ENCODE peak calls at places on chromosomes 13 and 19, in seven cellular contexts. One of them, this sample, is unnamed.

GRCh38 chr19:28299649-28300048 is 913.3 kb downstream of the UQCRFS1 start:
- DNase-seq in neuronal stem cell: no peak
- DNase-seq in H9: no peak
- DNase-seq in H1: no peak
- DNase-seq in IMR-90: no peak
- DNase-seq in trophoblast cell: no peak
- DNase-seq in mesenchymal stem cell: no peak
- DNase-seq in this sample: no peak

GRCh38 chr13:109163052-109163413 is 533.6 kb downstream of the MYO16 start:
- DNase-seq in neuronal stem cell: no peak
- DNase-seq in H9: no peak
- DNase-seq in H1: no peak
- DNase-seq in IMR-90: no peak
- DNase-seq in trophoblast cell: peak; percentile 29
- DNase-seq in mesenchymal stem cell: no peak
- DNase-seq in this sample: peak; percentile 28

GRCh38 chr19:16074488-16075365 is 1.6 kb upstream of the TPM4 start:
- DNase-seq in neuronal stem cell: no peak
- DNase-seq in H9: no peak
- DNase-seq in H1: no peak
- DNase-seq in IMR-90: no peak
- DNase-seq in trophoblast cell: peak; percentile 55
- DNase-seq in mesenchymal stem cell: no peak
- DNase-seq in this sample: no peak

GRCh38 chr13:41145136-41145908 is 12.7 kb upstream of the KBTBD6 start:
- DNase-seq in neuronal stem cell: no peak
- DNase-seq in H9: no peak
- DNase-seq in H1: no peak
- DNase-seq in IMR-90: peak; percentile 74
- DNase-seq in trophoblast cell: peak; percentile 94
- DNase-seq in mesenchymal stem cell: no peak
- DNase-seq in this sample: no peak

GRCh38 chr19:38375748-38376147 is 1.4 kb downstream of the PSMD8 start:
- DNase-seq in neuronal stem cell: no peak
- DNase-seq in H9: no peak
- DNase-seq in H1: no peak
- DNase-seq in IMR-90: peak; percentile 20
- DNase-seq in trophoblast cell: no peak
- DNase-seq in mesenchymal stem cell: peak; percentile 73
- DNase-seq in this sample: no peak

GRCh38 chr19:51501594-51502263 is at the start of gene SIGLEC12:
- DNase-seq in neuronal stem cell: no peak
- DNase-seq in H9: no peak
- DNase-seq in H1: no peak
- DNase-seq in IMR-90: no peak
- DNase-seq in trophoblast cell: no peak
- DNase-seq in mesenchymal stem cell: no peak
- DNase-seq in this sample: no peak

GRCh38 chr13:76852991-76853390 is 33.2 kb downstream of the KCTD12 start:
- DNase-seq in neuronal stem cell: no peak
- DNase-seq in H9: no peak
- DNase-seq in H1: no peak
- DNase-seq in IMR-90: peak; percentile 59
- DNase-seq in trophoblast cell: peak; percentile 35
- DNase-seq in mesenchymal stem cell: peak; percentile 40
- DNase-seq in this sample: no peak

GRCh38 chr19:36417752-36418286 is 625 bp downstream of the ZFP82 start:
- DNase-seq in neuronal stem cell: no peak
- DNase-seq in H9: peak; percentile 44
- DNase-seq in H1: no peak
- DNase-seq in IMR-90: no peak
- DNase-seq in trophoblast cell: peak; percentile 21
- DNase-seq in mesenchymal stem cell: no peak
- DNase-seq in this sample: peak; percentile 56

GRCh38 chr19:35168261-35168660 is 13.7 kb downstream of the FXYD5 start:
- DNase-seq in neuronal stem cell: no peak
- DNase-seq in H9: peak; percentile 19
- DNase-seq in H1: no peak
- DNase-seq in IMR-90: no peak
- DNase-seq in trophoblast cell: peak; percentile 66
- DNase-seq in mesenchymal stem cell: no peak
- DNase-seq in this sample: no peak

GRCh38 chr19:4624733-4625362 is 14.5 kb upstream of the TNFAIP8L1 start:
- DNase-seq in neuronal stem cell: no peak
- DNase-seq in H9: peak; percentile 87
- DNase-seq in H1: no peak
- DNase-seq in IMR-90: peak; percentile 32
- DNase-seq in trophoblast cell: peak; percentile 40
- DNase-seq in mesenchymal stem cell: no peak
- DNase-seq in this sample: peak; percentile 82

GRCh38 chr13:20664304-20664703 is 39.2 kb upstream of the IL17D start:
- DNase-seq in neuronal stem cell: no peak
- DNase-seq in H9: no peak
- DNase-seq in H1: no peak
- DNase-seq in IMR-90: no peak
- DNase-seq in trophoblast cell: no peak
- DNase-seq in mesenchymal stem cell: no peak
- DNase-seq in this sample: no peak

GRCh38 chr19:35297515-35297848 is 5.5 kb downstream of the MAG start:
- DNase-seq in neuronal stem cell: no peak
- DNase-seq in H9: no peak
- DNase-seq in H1: no peak
- DNase-seq in IMR-90: no peak
- DNase-seq in trophoblast cell: no peak
- DNase-seq in mesenchymal stem cell: no peak
- DNase-seq in this sample: no peak

GRCh38 chr19:3136684-3137055 is 837 bp downstream of the GNA15 start:
- DNase-seq in neuronal stem cell: no peak
- DNase-seq in H9: no peak
- DNase-seq in H1: no peak
- DNase-seq in IMR-90: no peak
- DNase-seq in trophoblast cell: peak; percentile 82
- DNase-seq in mesenchymal stem cell: no peak
- DNase-seq in this sample: no peak

GRCh38 chr19:20359933-20360720 is 193.1 kb downstream of the ZNF486 start:
- DNase-seq in neuronal stem cell: no peak
- DNase-seq in H9: peak; percentile 64
- DNase-seq in H1: no peak
- DNase-seq in IMR-90: no peak
- DNase-seq in trophoblast cell: peak; percentile 41
- DNase-seq in mesenchymal stem cell: no peak
- DNase-seq in this sample: peak; percentile 79

GRCh38 chr13:114151565-114152284 is 19.3 kb upstream of the RASA3 start:
- DNase-seq in neuronal stem cell: no peak
- DNase-seq in H9: no peak
- DNase-seq in H1: no peak
- DNase-seq in IMR-90: no peak
- DNase-seq in trophoblast cell: no peak
- DNase-seq in mesenchymal stem cell: no peak
- DNase-seq in this sample: no peak

GRCh38 chr13:51542358-51542972 is 41.8 kb upstream of the WDFY2 start:
- DNase-seq in neuronal stem cell: no peak
- DNase-seq in H9: no peak
- DNase-seq in H1: no peak
- DNase-seq in IMR-90: peak; percentile 32
- DNase-seq in trophoblast cell: no peak
- DNase-seq in mesenchymal stem cell: peak; percentile 35
- DNase-seq in this sample: peak; percentile 25

GRCh38 chr19:55118401-55118991 is 1.1 kb upstream of the PPP1R12C start:
- DNase-seq in neuronal stem cell: peak; percentile 75
- DNase-seq in H9: peak; percentile 94
- DNase-seq in H1: peak; percentile 73
- DNase-seq in IMR-90: no peak
- DNase-seq in trophoblast cell: no peak
- DNase-seq in mesenchymal stem cell: no peak
- DNase-seq in this sample: peak; percentile 95

GRCh38 chr13:36323951-36324566 is 22.1 kb downstream of the SPART start:
- DNase-seq in neuronal stem cell: no peak
- DNase-seq in H9: no peak
- DNase-seq in H1: no peak
- DNase-seq in IMR-90: peak; percentile 52
- DNase-seq in trophoblast cell: peak; percentile 98
- DNase-seq in mesenchymal stem cell: peak; percentile 92
- DNase-seq in this sample: peak; percentile 94

GRCh38 chr13:20525144-20525600 is 485 bp downstream of the CRYL1 start:
- DNase-seq in neuronal stem cell: peak; percentile 11
- DNase-seq in H9: peak; percentile 61
- DNase-seq in H1: no peak
- DNase-seq in IMR-90: no peak
- DNase-seq in trophoblast cell: peak; percentile 52
- DNase-seq in mesenchymal stem cell: peak; percentile 20
- DNase-seq in this sample: peak; percentile 23

DNA sequence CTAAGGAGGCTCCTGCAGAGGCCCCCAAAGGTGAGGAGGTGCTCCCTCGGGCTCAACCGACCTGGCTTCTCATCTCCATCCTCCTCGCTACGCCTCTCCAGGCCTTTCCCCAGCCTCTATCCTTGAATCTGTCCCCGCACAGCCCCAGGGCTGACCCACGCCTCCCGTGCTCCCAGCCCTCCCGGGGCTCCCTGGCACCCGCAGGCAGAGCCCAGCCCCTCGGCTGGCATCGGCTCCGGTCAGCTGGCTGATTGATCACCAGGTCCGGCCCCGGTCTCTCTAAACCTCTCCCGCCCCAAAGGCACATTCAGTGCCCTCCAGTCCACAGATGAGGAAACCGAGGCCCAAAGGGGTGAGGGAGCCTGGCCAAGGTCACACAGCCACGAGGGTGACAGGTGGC is 2.5 kb downstream of the MYBPC2 start:
- DNase-seq in neuronal stem cell: no peak
- DNase-seq in H9: no peak
- DNase-seq in H1: no peak
- DNase-seq in IMR-90: no peak
- DNase-seq in trophoblast cell: no peak
- DNase-seq in mesenchymal stem cell: no peak
- DNase-seq in this sample: no peak
- H3K4ac ChIP-seq in neuronal stem cell: no peak overlapping the region
- H3K4ac ChIP-seq in H9: no peak overlapping the region
- H3K4ac ChIP-seq in H1: no peak overlapping the region
- H3K4ac ChIP-seq in IMR-90: no peak overlapping the region
- H3K4ac ChIP-seq in trophoblast cell: no peak overlapping the region
- H3K4ac ChIP-seq in mesenchymal stem cell: no peak overlapping the region
- H3K4ac ChIP-seq in this sample: no peak overlapping the region

GRCh38 chr13:79404361-79404760 is 1.7 kb downstream of the RBM26 start:
- DNase-seq in neuronal stem cell: no peak
- DNase-seq in H9: no peak
- DNase-seq in H1: no peak
- DNase-seq in IMR-90: no peak
- DNase-seq in trophoblast cell: no peak
- DNase-seq in mesenchymal stem cell: no peak
- DNase-seq in this sample: no peak

GRCh38 chr13:79405831-79406596 is at the start of gene RBM26:
- DNase-seq in neuronal stem cell: peak; percentile 97
- DNase-seq in H9: peak; percentile 93
- DNase-seq in H1: peak; percentile 82
- DNase-seq in IMR-90: peak; percentile 94
- DNase-seq in trophoblast cell: peak; percentile 99
- DNase-seq in mesenchymal stem cell: peak; percentile 96
- DNase-seq in this sample: peak; percentile 98

GRCh38 chr13:79406597-79406908 is 498 bp upstream of the RBM26 start:
- DNase-seq in neuronal stem cell: no peak
- DNase-seq in H9: no peak
- DNase-seq in H1: no peak
- DNase-seq in IMR-90: no peak
- DNase-seq in trophoblast cell: no peak
- DNase-seq in mesenchymal stem cell: no peak
- DNase-seq in this sample: no peak

GRCh38 chr13:79405501-79405830 is 589 bp downstream of the RBM26 start:
- DNase-seq in neuronal stem cell: no peak
- DNase-seq in H9: peak; percentile 34
- DNase-seq in H1: no peak
- DNase-seq in IMR-90: no peak
- DNase-seq in trophoblast cell: no peak
- DNase-seq in mesenchymal stem cell: peak; percentile 54
- DNase-seq in this sample: peak; percentile 50

DNA sequence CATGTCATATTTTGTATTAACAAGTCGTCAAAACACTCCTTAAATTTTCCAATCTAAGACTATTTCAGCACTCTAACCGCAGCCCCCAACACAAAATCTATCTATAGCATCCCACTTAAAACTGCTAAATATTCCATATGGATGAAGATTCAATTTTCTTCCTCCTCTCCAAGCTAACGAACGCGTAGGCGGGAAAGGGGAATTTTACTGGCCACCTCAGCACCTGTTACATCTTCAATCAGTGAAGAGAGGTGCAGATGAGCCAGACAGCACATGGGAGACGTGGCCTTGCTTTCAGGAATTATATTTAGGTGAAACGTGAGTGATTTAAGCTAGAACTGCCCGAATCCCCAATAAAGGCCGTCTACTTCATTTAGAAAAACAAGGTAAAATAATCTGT is 1.1 kb downstream of the RBM26 start:
- DNase-seq in neuronal stem cell: no peak
- DNase-seq in H9: no peak
- DNase-seq in H1: no peak
- DNase-seq in IMR-90: no peak
- DNase-seq in trophoblast cell: no peak
- DNase-seq in mesenchymal stem cell: no peak
- DNase-seq in this sample: no peak
- H2AK5ac ChIP-seq in neuronal stem cell: no peak overlapping the region
- H2AK5ac ChIP-seq in H9: no peak overlapping the region
- H2AK5ac ChIP-seq in H1: no peak overlapping the region
- H2AK5ac ChIP-seq in IMR-90: peak overlapping the region; percentile 52
- H2AK5ac ChIP-seq in trophoblast cell: no peak overlapping the region
- H2AK5ac ChIP-seq in mesenchymal stem cell: no peak overlapping the region
- H2AK5ac ChIP-seq in this sample: no peak overlapping the region

DNA sequence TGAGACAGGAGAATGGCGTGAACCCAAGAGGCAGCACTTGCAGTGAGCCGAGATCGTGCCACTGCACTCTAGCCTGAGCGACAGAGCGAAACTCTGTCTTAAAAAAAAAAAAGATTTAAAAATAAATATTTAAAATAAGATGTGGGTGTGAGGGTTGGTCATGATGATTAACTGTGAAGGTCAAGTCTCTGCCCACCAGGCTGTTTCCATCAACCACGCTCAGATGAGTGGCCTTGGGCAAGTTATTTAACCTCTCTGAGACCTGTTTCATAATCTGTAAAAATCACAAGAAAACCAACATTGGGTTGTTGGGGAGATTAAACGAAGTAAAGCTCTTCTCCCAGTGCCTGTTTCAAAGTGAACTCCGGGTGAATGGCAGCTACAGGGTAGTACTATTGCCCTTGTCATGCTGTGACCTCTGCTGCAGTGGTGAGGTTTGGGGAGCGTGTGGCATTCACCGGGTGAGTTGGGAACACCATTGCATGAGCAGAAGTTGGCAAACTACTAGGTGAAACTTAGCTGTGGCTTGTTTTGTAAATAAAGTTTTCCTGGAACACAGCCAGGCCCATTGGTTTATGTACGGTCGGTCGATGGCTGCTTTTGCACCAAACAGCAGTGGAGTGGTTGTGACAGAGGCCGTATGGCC is 153.3 kb downstream of the USP12 start:
- DNase-seq in neuronal stem cell: no peak
- DNase-seq in H9: peak; percentile 20
- DNase-seq in H1: no peak
- DNase-seq in IMR-90: no peak
- DNase-seq in trophoblast cell: no peak
- DNase-seq in mesenchymal stem cell: peak; percentile 86
- DNase-seq in this sample: no peak
- H3K79me1 ChIP-seq in neuronal stem cell: no peaks in the 10 kb centered on the region
- H3K79me1 ChIP-seq in H9: no peaks in the 10 kb centered on the region
- H3K79me1 ChIP-seq in H1: no peaks in the 10 kb centered on the region
- H3K79me1 ChIP-seq in IMR-90: no peaks in the 10 kb centered on the region
- H3K79me1 ChIP-seq in trophoblast cell: no peaks in the 10 kb centered on the region
- H3K79me1 ChIP-seq in mesenchymal stem cell: no peaks in the 10 kb centered on the region
- H3K79me1 ChIP-seq in this sample: no peaks in the 10 kb centered on the region

GRCh38 chr13:30394798-30395191 is 27.5 kb upstream of the UBE2L5 start:
- DNase-seq in neuronal stem cell: no peak
- DNase-seq in H9: no peak
- DNase-seq in H1: no peak
- DNase-seq in IMR-90: peak; percentile 19
- DNase-seq in trophoblast cell: no peak
- DNase-seq in mesenchymal stem cell: peak; percentile 43
- DNase-seq in this sample: no peak
- H3K4ac ChIP-seq in neuronal stem cell: no peak overlapping the region
- H3K4ac ChIP-seq in H9: no peak overlapping the region
- H3K4ac ChIP-seq in H1: no peak overlapping the region
- H3K4ac ChIP-seq in IMR-90: peak overlapping the region; percentile 91
- H3K4ac ChIP-seq in trophoblast cell: no peak overlapping the region
- H3K4ac ChIP-seq in mesenchymal stem cell: no peak overlapping the region
- H3K4ac ChIP-seq in this sample: no peak overlapping the region